ENCODE peak calls at places on chromosomes 1 and 21, in six cellular contexts. M is glutamatergic neuron; K is NCI-H1694 treated with DMSO at 0.1 percent for 48 hours; H is CD14-positive monocyte; V is SJSA1; R is stimulated activated CD4-positive, alpha-beta T cell treated with anti-CD3 and anti-CD28 coated beads, Interleukin-2, amount 100 ng/mL, for 48 hours. P is an unnamed sample.

GRCh38 chr21:34579411-34579810 is 35.5 kb downstream of the RCAN1 start:
- DNase-seq in K (no peak), M (no peak), H (no peak), R (no peak), V (no peak), P (no peak)

GRCh38 chr1:109802901-109803561 is 39.3 kb upstream of the EPS8L3 start:
- DNase-seq in M (peak; percentile 73), H (no peak), K (no peak), V (peak; percentile 36), R (no peak), P (no peak)

GRCh38 chr21:35525443-35525842 is 476.3 kb upstream of the RUNX1 start:
- DNase-seq in M (no peak), R (no peak), K (no peak), V (no peak), H (peak; percentile 52), P (no peak)

GRCh38 chr1:160374701-160375443 is 8.0 kb downstream of the NHLH1 start:
- DNase-seq in V (peak; percentile 42), K (no peak), R (no peak), M (peak; percentile 88), H (no peak), P (no peak)

GRCh38 chr1:113405573-113405972 is 15.3 kb downstream of the MAGI3 start:
- DNase-seq in V (no peak), H (no peak), M (no peak), K (no peak), R (no peak), P (no peak)

GRCh38 chr1:51341876-51342496 is 11.6 kb upstream of the TTC39A start:
- DNase-seq in H (no peak), M (no peak), R (no peak), V (no peak), K (peak; percentile 7), P (no peak)

GRCh38 chr1:159071970-159072582 is 4.5 kb downstream of the AIM2 start:
- DNase-seq in R (no peak), K (peak; percentile 30), V (no peak), M (no peak), H (no peak), P (no peak)

GRCh38 chr1:172946814-172947507 is 103.8 kb downstream of the TNFSF18 start:
- DNase-seq in R (no peak), V (no peak), K (no peak), M (no peak), H (no peak), P (no peak)

GRCh38 chr1:213327318-213327667 is 276.3 kb downstream of the RPS6KC1 start:
- DNase-seq in V (peak; percentile 92), M (no peak), H (peak; percentile 78), K (no peak), R (no peak), P (no peak)

GRCh38 chr1:177274687-177275211 is 104.0 kb downstream of the BRINP2 start:
- DNase-seq in M (no peak), K (no peak), V (no peak), R (no peak), H (no peak), P (no peak)

P was measured in activated T-helper 2 cell treated with anti-CD3 and anti-CD28 coated beads, Interferon-gamma antibody, Interleukin-2, Interleukin-4, amounts not matched to agents 10 μg/mL and 5 μg/mL and 100 μg/mL, durations not matched to agents 14 hours and 24 hours and 36 hours.